ENCODE peak calls at places on chromosomes 11 and 22, in ten cellular contexts. S is A549; Y is MM.1S; U is HepG2; A is epithelial cell of proximal tubule; O is ovary; I is dorsolateral prefrontal cortex; P is psoas muscle; T is endodermal cell; G is CD8-positive, alpha-beta T cell. F is an unnamed sample.

GRCh38 chr11:27571151-27571840 is 64.7 kb upstream of the LIN7C start:
- DNase-seq in S (no peak), Y (no peak), U (no peak), A (no peak), O (no peak), I (no peak), P (no peak), T (no peak), G (no peak), F (no peak)

GRCh38 chr11:58577441-58578135 is 1.3 kb upstream of the ZFP91 start:
- DNase-seq in S (no peak), Y (peak; percentile 95), U (peak; percentile 33), A (peak; percentile 61), O (no peak), I (peak; percentile 44), P (peak; percentile 74), T (no peak), G (peak; percentile 73), F (no peak)

GRCh38 chr11:14676068-14676467 is 32.5 kb downstream of the PDE3B start:
- DNase-seq in S (no peak), Y (no peak), U (peak; percentile 77), A (no peak), O (no peak), I (no peak), P (no peak), T (no peak), G (no peak), F (peak; percentile 74)

GRCh38 chr11:114416441-114416928 is 16.0 kb downstream of the RBM7 start:
- DNase-seq in S (no peak), Y (no peak), U (no peak), A (no peak), O (no peak), I (no peak), P (no peak), T (no peak), G (no peak), F (no peak)

GRCh38 chr11:65378208-65378927 is 4.1 kb downstream of the SLC25A45 start:
- DNase-seq in S (peak; percentile 38), Y (no peak), U (no peak), A (no peak), O (no peak), I (no peak), P (no peak), T (no peak), G (no peak), F (no peak)

GRCh38 chr11:82858133-82858532 is 42.1 kb downstream of the PRCP start:
- DNase-seq in S (peak; percentile 5), Y (no peak), U (no peak), A (no peak), O (no peak), I (no peak), P (no peak), T (no peak), G (no peak), F (no peak)

GRCh38 chr11:40787243-40787642 is 672.2 kb downstream of the LRRC4C start:
- DNase-seq in S (no peak), Y (no peak), U (no peak), A (no peak), O (no peak), I (no peak), P (no peak), T (peak; percentile 49), G (no peak), F (no peak)

GRCh38 chr22:48637231-48637630 is 1190.4 kb downstream of the BRD1 start:
- DNase-seq in S (no peak), Y (no peak), U (no peak), A (no peak), O (no peak), I (no peak), P (no peak), T (no peak), G (no peak), F (no peak)

GRCh38 chr22:39405346-39406085 is 5.9 kb downstream of the TAB1 start:
- DNase-seq in S (no peak), Y (no peak), U (no peak), A (no peak), O (peak; percentile 73), I (peak; percentile 82), P (peak; percentile 54), T (no peak), G (no peak), F (no peak)

GRCh38 chr22:37056246-37056645 is 4.7 kb downstream of the KCTD17 start:
- DNase-seq in S (no peak), Y (no peak), U (no peak), A (no peak), O (no peak), I (no peak), P (no peak), T (no peak), G (no peak), F (no peak)

GRCh38 chr11:15819679-15820286 is 536.6 kb downstream of the SOX6 start:
- DNase-seq in S (peak; percentile 60), Y (peak; percentile 53), U (peak; percentile 46), A (no peak), O (peak; percentile 42), I (peak; percentile 86), P (peak; percentile 87), T (peak; percentile 90), G (no peak), F (peak; percentile 45)

GRCh38 chr22:23970816-23971482 is 3.3 kb downstream of the DDT start:
- DNase-seq in S (no peak), Y (no peak), U (no peak), A (no peak), O (no peak), I (no peak), P (no peak), T (no peak), G (no peak), F (no peak)

GRCh38 chr11:73972620-73973449 is 9.8 kb downstream of the UCP2 start:
- DNase-seq in S (no peak), Y (no peak), U (no peak), A (no peak), O (no peak), I (no peak), P (peak; percentile 48), T (peak; percentile 29), G (peak; percentile 27), F (no peak)

GRCh38 chr11:126165366-126166156 is 45.9 kb downstream of the RPUSD4 start:
- DNase-seq in S (no peak), Y (no peak), U (peak; percentile 43), A (no peak), O (peak; percentile 74), I (no peak), P (no peak), T (no peak), G (no peak), F (no peak)

DNA sequence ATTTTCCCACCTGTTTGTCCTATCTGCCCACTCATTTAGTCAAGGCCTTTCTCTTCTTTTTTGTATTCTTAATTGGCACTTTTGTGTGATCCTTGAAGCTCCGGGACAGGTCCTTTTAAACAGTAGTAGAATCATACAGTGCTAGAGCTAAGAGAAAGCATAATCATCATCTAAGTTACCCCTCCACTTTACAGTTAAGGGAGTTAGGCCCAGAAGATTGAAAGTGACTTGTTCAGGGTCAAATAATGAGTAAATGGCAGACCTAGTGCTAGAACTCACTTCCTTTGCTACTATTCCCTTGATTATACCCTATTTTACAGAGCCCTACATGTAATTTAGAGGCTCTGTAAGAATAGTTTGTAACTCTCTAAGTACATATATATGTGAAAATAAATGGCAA is 2.5 kb downstream of the USP47 start:
- DNase-seq in S (no peak), Y (no peak), U (no peak), A (no peak), O (no peak), I (no peak), P (no peak), T (no peak), G (no peak), F (no peak)
- H3K4me3 ChIP-seq in S (no peak overlapping the region), Y (peak overlapping the region; percentile 94), U (peak overlapping the region; percentile 74), A (peak overlapping the region; percentile 65), O (peak overlapping the region; percentile 56), I (peak overlapping the region; percentile 83), P (peak overlapping the region; percentile 89), T (peak overlapping the region; percentile 90), G (peak overlapping the region; percentile 92), F (peak overlapping the region; percentile 75)

DNA sequence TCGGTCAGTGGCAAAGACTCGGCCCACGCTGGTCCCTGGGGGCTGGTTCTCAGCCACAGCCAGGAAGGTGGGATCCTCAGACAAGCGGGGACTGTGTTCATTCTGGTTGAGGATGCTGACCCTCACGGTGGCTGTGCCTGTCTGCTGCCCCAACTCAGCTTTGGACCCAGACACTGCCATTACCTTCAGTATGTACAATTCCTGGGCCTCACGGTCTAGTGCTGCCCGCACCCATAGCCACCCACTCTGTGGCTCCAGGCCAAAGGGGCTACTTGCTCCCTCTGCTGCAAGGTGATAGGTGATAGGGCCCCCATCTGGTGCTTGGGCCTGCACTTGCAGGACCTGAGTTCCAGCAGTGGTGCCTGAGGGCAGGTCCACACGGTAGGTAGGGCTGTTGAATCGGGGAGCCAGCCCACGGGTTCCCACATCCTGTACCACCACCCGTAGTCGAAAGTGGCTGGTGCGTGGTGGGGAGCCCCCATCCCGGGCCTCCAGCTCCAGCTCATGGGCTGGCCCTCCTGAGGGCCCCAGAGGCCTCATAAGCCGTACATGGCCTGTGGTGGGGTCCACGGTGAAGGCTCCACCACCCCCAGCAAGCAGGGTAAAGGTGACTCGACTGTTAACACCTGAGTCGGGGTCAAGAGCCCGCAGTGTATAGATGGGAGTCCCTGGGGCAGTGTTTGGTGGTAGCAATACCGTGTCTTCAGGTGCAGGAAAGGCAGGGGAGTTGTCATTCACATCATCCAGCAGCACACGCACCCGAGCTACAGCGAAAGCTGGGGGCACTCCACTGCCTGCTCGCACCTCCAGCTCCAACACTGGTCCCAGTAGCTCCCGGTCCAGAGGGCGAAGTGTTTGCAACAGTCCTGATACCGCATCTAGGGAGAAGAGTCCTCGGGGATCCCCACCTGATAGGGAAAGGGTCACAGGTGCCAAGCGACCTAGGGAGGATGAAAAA is 13.2 kb upstream of the TPP1 start:
- DNase-seq in S (no peak), Y (no peak), U (no peak), A (no peak), O (no peak), I (no peak), P (no peak), T (no peak), G (no peak), F (no peak)
- TF ChIP-seq CTCF in S (no peak), Y (no peak), U (no peak), A (no peak), O (no peak), I (no peak), P (no peak), T (no peak), G (no peak), F (no peak)

DNA sequence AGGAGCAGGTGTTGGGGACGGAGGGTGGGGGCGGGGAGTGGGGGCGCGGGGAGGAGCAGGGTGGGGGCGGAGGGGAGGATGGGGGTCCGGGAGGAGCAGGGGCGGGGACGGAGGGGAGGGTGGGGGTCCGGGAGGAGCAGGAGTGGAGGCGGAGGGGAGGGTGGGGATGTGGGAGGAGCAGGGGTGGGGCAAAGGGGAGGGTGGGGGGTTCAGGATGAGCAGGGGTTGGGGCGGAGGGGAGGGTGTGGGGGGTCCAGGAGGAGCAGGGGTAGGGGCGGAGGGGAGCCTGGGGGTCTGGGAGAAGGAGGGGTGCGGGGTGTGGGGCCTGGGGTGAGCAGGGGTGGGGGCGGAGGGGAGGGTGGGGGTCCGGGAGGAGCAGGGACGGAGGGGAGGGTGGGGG is 17.1 kb downstream of the CRELD2 start:
- DNase-seq in S (no peak), Y (no peak), U (no peak), A (no peak), O (no peak), I (no peak), P (no peak), T (no peak), G (no peak), F (no peak)
- H3K4me3 ChIP-seq in S (peak overlapping the region; percentile 61), Y (no peak overlapping the region), U (no peak overlapping the region), A (no peak overlapping the region), O (peak overlapping the region; percentile 42), I (peak overlapping the region; percentile 70), P (peak overlapping the region; percentile 73), T (no peak overlapping the region), G (no peak overlapping the region), F (no peak overlapping the region)

GRCh38 chr11:118928870-118929495 is 3.3 kb upstream of the BCL9L start:
- DNase-seq in S (peak; percentile 64), Y (peak; percentile 42), U (peak; percentile 36), A (no peak), O (no peak), I (no peak), P (no peak), T (no peak), G (no peak), F (no peak)
- TF ChIP-seq CTCF in S (no peak), Y (no peak), U (no peak), A (no peak), O (no peak), I (no peak), P (no peak), T (peak; percentile 31), G (no peak), F (no peak)

F was measured in LNCaP clone FGC.